ENCODE peak calls at places on chromosomes 6 and 20, in eight cellular contexts. One of them, this sample, is unnamed.
A peak's percentile ranks its signal among the peaks of the same experiment; 100 is the strongest.

GRCh38 chr6:131950767-131951575 is at the start of gene CCN2:
- DNase-seq in IMR-90: peak; percentile 100
- DNase-seq in neural progenitor cell: peak; percentile 98
- DNase-seq in psoas muscle: peak; percentile 85
- DNase-seq in fibroblast of lung: peak; percentile 97
- DNase-seq in DND-41: no peak
- DNase-seq in mammary epithelial cell: peak; percentile 89
- DNase-seq in ascending aorta: peak; percentile 13
- DNase-seq in this sample: no peak

GRCh38 chr6:82906489-82906888 is 159.2 kb downstream of the UBE3D start:
- DNase-seq in IMR-90: peak; percentile 50
- DNase-seq in neural progenitor cell: peak; percentile 25
- DNase-seq in psoas muscle: no peak
- DNase-seq in fibroblast of lung: peak; percentile 71
- DNase-seq in DND-41: no peak
- DNase-seq in mammary epithelial cell: no peak
- DNase-seq in ascending aorta: no peak
- DNase-seq in this sample: no peak

GRCh38 chr6:110878751-110879539 is 4.4 kb downstream of the AMD1 start:
- DNase-seq in IMR-90: peak; percentile 59
- DNase-seq in neural progenitor cell: peak; percentile 57
- DNase-seq in psoas muscle: no peak
- DNase-seq in fibroblast of lung: peak; percentile 67
- DNase-seq in DND-41: peak; percentile 36
- DNase-seq in mammary epithelial cell: no peak
- DNase-seq in ascending aorta: no peak
- DNase-seq in this sample: no peak

GRCh38 chr6:139903411-139904157 is 529.1 kb upstream of the CITED2 start:
- DNase-seq in IMR-90: no peak
- DNase-seq in neural progenitor cell: no peak
- DNase-seq in psoas muscle: no peak
- DNase-seq in fibroblast of lung: no peak
- DNase-seq in DND-41: no peak
- DNase-seq in mammary epithelial cell: no peak
- DNase-seq in ascending aorta: no peak
- DNase-seq in this sample: no peak

GRCh38 chr6:107419747-107420146 is 39.6 kb downstream of the PDSS2 start:
- DNase-seq in IMR-90: no peak
- DNase-seq in neural progenitor cell: no peak
- DNase-seq in psoas muscle: no peak
- DNase-seq in fibroblast of lung: no peak
- DNase-seq in DND-41: no peak
- DNase-seq in mammary epithelial cell: no peak
- DNase-seq in ascending aorta: no peak
- DNase-seq in this sample: no peak

GRCh38 chr6:89353702-89354392 is 1.3 kb upstream of the UBE2J1 start:
- DNase-seq in IMR-90: no peak
- DNase-seq in neural progenitor cell: peak; percentile 84
- DNase-seq in psoas muscle: no peak
- DNase-seq in fibroblast of lung: no peak
- DNase-seq in DND-41: no peak
- DNase-seq in mammary epithelial cell: no peak
- DNase-seq in ascending aorta: no peak
- DNase-seq in this sample: no peak

GRCh38 chr6:42727627-42728026 is 5.2 kb upstream of the PRPH2 start:
- DNase-seq in IMR-90: no peak
- DNase-seq in neural progenitor cell: no peak
- DNase-seq in psoas muscle: no peak
- DNase-seq in fibroblast of lung: peak; percentile 33
- DNase-seq in DND-41: no peak
- DNase-seq in mammary epithelial cell: no peak
- DNase-seq in ascending aorta: no peak
- DNase-seq in this sample: no peak

GRCh38 chr20:56322661-56323060 is 36.1 kb upstream of the FAM210B start:
- DNase-seq in IMR-90: no peak
- DNase-seq in neural progenitor cell: no peak
- DNase-seq in psoas muscle: no peak
- DNase-seq in fibroblast of lung: no peak
- DNase-seq in DND-41: no peak
- DNase-seq in mammary epithelial cell: no peak
- DNase-seq in ascending aorta: no peak
- DNase-seq in this sample: no peak

GRCh38 chr20:17878912-17879602 is 89.5 kb downstream of the SNX5 start:
- DNase-seq in IMR-90: no peak
- DNase-seq in neural progenitor cell: no peak
- DNase-seq in psoas muscle: no peak
- DNase-seq in fibroblast of lung: no peak
- DNase-seq in DND-41: no peak
- DNase-seq in mammary epithelial cell: no peak
- DNase-seq in ascending aorta: no peak
- DNase-seq in this sample: no peak

GRCh38 chr6:33609444-33610034 is 11.6 kb upstream of the ITPR3 start:
- DNase-seq in IMR-90: peak; percentile 74
- DNase-seq in neural progenitor cell: no peak
- DNase-seq in psoas muscle: peak; percentile 81
- DNase-seq in fibroblast of lung: peak; percentile 65
- DNase-seq in DND-41: no peak
- DNase-seq in mammary epithelial cell: peak; percentile 38
- DNase-seq in ascending aorta: no peak
- DNase-seq in this sample: no peak
- H3K27ac ChIP-seq in IMR-90: no peak overlapping the region
- H3K27ac ChIP-seq in neural progenitor cell: no peak overlapping the region
- H3K27ac ChIP-seq in psoas muscle: peak overlapping the region; percentile 36
- H3K27ac ChIP-seq in fibroblast of lung: peak overlapping the region; percentile 72
- H3K27ac ChIP-seq in DND-41: no peak overlapping the region
- H3K27ac ChIP-seq in mammary epithelial cell: no peak overlapping the region
- H3K27ac ChIP-seq in ascending aorta: no peak overlapping the region
- H3K27ac ChIP-seq in this sample: no peak overlapping the region

DNA sequence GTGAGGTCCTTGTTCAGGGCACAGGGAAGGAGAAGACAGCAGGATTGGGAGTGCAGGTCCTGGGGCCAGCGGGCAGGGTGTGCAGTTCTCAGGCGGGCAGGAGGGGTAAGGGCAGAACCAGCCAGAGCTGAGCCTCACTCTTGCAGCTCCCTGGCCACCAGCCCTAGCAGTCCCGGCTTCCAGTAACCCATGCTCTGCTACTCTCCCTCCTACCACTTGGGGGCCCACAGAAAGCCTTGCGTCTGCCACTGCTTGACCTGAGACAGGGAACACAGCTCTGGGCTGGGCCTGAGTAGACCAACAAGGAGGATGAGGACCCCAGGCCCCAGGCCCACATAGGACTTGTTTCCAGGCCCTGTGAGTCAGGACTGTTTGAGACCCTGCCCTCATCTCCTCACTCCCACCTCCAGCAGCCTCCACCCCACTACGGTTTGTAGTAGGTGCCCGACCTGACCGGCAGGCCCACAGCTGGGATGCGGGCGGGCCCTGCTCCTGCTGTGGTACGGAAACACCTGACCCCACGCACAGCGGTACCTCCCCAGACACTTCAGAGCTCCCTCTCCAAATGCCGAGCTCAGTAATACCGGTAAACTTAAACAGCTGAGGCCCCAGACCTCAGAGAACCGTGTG is 39.2 kb downstream of the KCNK5 start:
- DNase-seq in IMR-90: peak; percentile 3
- DNase-seq in neural progenitor cell: peak; percentile 71
- DNase-seq in psoas muscle: no peak
- DNase-seq in fibroblast of lung: peak; percentile 9
- DNase-seq in DND-41: peak; percentile 15
- DNase-seq in mammary epithelial cell: peak; percentile 26
- DNase-seq in ascending aorta: no peak
- DNase-seq in this sample: no peak
- TF ChIP-seq CTCF in IMR-90: no peak
- TF ChIP-seq CTCF in neural progenitor cell: peak; percentile 64
- TF ChIP-seq CTCF in psoas muscle: peak; percentile 30
- TF ChIP-seq CTCF in fibroblast of lung: peak; percentile 35
- TF ChIP-seq CTCF in DND-41: peak; percentile 52
- TF ChIP-seq CTCF in mammary epithelial cell: peak; percentile 60
- TF ChIP-seq CTCF in ascending aorta: peak; percentile 29
- TF ChIP-seq CTCF in this sample: no peak

GRCh38 chr6:137191670-137192069 is 18.2 kb upstream of the IL22RA2 start:
- DNase-seq in IMR-90: no peak
- DNase-seq in neural progenitor cell: no peak
- DNase-seq in psoas muscle: no peak
- DNase-seq in fibroblast of lung: peak; percentile 6
- DNase-seq in DND-41: no peak
- DNase-seq in mammary epithelial cell: no peak
- DNase-seq in ascending aorta: no peak
- DNase-seq in this sample: no peak
- H3K9me3 ChIP-seq in IMR-90: no peaks in the 10 kb centered on the region
- H3K9me3 ChIP-seq in neural progenitor cell: peaks cover 26% of the 10 kb centered on the region
- H3K9me3 ChIP-seq in psoas muscle: peaks cover 5% of the 10 kb centered on the region
- H3K9me3 ChIP-seq in fibroblast of lung: no peaks in the 10 kb centered on the region
- H3K9me3 ChIP-seq in DND-41: peaks cover 40% of the 10 kb centered on the region
- H3K9me3 ChIP-seq in mammary epithelial cell: peaks cover 7% of the 10 kb centered on the region
- H3K9me3 ChIP-seq in ascending aorta: peaks cover 3% of the 10 kb centered on the region
- H3K9me3 ChIP-seq in this sample: peaks cover 4% of the 10 kb centered on the region

DNA sequence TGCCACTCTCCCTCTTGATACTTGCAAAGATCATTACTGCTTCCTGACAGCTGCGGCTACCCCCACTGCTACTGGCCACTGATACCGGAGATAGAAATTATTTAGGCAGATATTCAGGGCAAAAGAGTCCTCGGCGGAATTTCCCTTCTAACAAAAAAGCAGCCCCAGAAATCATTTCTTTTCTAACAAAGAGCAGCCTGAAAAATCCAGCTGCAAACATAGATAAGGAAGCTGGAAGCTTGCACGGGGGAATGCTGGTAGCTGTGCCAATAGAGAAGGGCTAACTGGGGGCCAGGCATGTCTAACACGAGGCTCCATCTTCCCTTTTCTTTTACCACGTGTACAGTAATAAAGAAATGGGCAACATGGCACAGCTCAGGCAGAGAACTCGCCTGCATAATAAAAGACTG is 6.2 kb downstream of the TP53RK start:
- DNase-seq in IMR-90: no peak
- DNase-seq in neural progenitor cell: no peak
- DNase-seq in psoas muscle: no peak
- DNase-seq in fibroblast of lung: no peak
- DNase-seq in DND-41: no peak
- DNase-seq in mammary epithelial cell: no peak
- DNase-seq in ascending aorta: no peak
- DNase-seq in this sample: no peak
- H3K27ac ChIP-seq in IMR-90: no peak overlapping the region
- H3K27ac ChIP-seq in neural progenitor cell: no peak overlapping the region
- H3K27ac ChIP-seq in psoas muscle: no peak overlapping the region
- H3K27ac ChIP-seq in fibroblast of lung: no peak overlapping the region
- H3K27ac ChIP-seq in DND-41: no peak overlapping the region
- H3K27ac ChIP-seq in mammary epithelial cell: no peak overlapping the region
- H3K27ac ChIP-seq in ascending aorta: no peak overlapping the region
- H3K27ac ChIP-seq in this sample: no peak overlapping the region

This sample was measured in CD4-positive, alpha-beta T cell.